ENCODE peak calls at places on chromosomes 3 and 15, in ten cellular contexts. One of them, this sample, is unnamed.

GRCh38 chr3:55911256-55911655 is 424.1 kb upstream of the WNT5A start:
- DNase-seq in EH: no peak
- DNase-seq in activated gamma-delta T cell treated with Interleukin-2 at 50 U/mL for 16 hours: no peak
- DNase-seq in Jurkat, Clone E6-1: no peak
- DNase-seq in nephron progenitor cell: no peak
- DNase-seq in naive thymus-derived CD8-positive, alpha-beta T cell: no peak
- DNase-seq in NCI-H146: no peak
- DNase-seq in activated T-cell treated with anti-CD3 and anti-CD28 coated beads, Interleukin-2, amount 50 U/mL, for 72 hours: no peak
- DNase-seq in dorsolateral prefrontal cortex: no peak
- DNase-seq in SIG-M5: no peak
- DNase-seq in this sample: no peak

GRCh38 chr15:98134875-98135274 is 174.4 kb downstream of the ARRDC4 start:
- DNase-seq in EH: no peak
- DNase-seq in activated gamma-delta T cell treated with Interleukin-2 at 50 U/mL for 16 hours: no peak
- DNase-seq in Jurkat, Clone E6-1: no peak
- DNase-seq in nephron progenitor cell: peak; percentile 26
- DNase-seq in naive thymus-derived CD8-positive, alpha-beta T cell: no peak
- DNase-seq in NCI-H146: no peak
- DNase-seq in activated T-cell treated with anti-CD3 and anti-CD28 coated beads, Interleukin-2, amount 50 U/mL, for 72 hours: no peak
- DNase-seq in dorsolateral prefrontal cortex: no peak
- DNase-seq in SIG-M5: no peak
- DNase-seq in this sample: no peak

GRCh38 chr15:69607101-69607500 is 154.5 kb downstream of the RPLP1 start:
- DNase-seq in EH: peak; percentile 37
- DNase-seq in activated gamma-delta T cell treated with Interleukin-2 at 50 U/mL for 16 hours: no peak
- DNase-seq in Jurkat, Clone E6-1: no peak
- DNase-seq in nephron progenitor cell: no peak
- DNase-seq in naive thymus-derived CD8-positive, alpha-beta T cell: no peak
- DNase-seq in NCI-H146: no peak
- DNase-seq in activated T-cell treated with anti-CD3 and anti-CD28 coated beads, Interleukin-2, amount 50 U/mL, for 72 hours: no peak
- DNase-seq in dorsolateral prefrontal cortex: no peak
- DNase-seq in SIG-M5: peak; percentile 6
- DNase-seq in this sample: peak; percentile 37

GRCh38 chr15:90160781-90161727 is 40.1 kb upstream of the SEMA4B start:
- DNase-seq in EH: no peak
- DNase-seq in activated gamma-delta T cell treated with Interleukin-2 at 50 U/mL for 16 hours: no peak
- DNase-seq in Jurkat, Clone E6-1: no peak
- DNase-seq in nephron progenitor cell: peak; percentile 22
- DNase-seq in naive thymus-derived CD8-positive, alpha-beta T cell: no peak
- DNase-seq in NCI-H146: peak; percentile 94
- DNase-seq in activated T-cell treated with anti-CD3 and anti-CD28 coated beads, Interleukin-2, amount 50 U/mL, for 72 hours: no peak
- DNase-seq in dorsolateral prefrontal cortex: no peak
- DNase-seq in SIG-M5: no peak
- DNase-seq in this sample: no peak

GRCh38 chr3:177126015-177126773 is 71.1 kb downstream of the TBL1XR1 start:
- DNase-seq in EH: peak; percentile 93
- DNase-seq in activated gamma-delta T cell treated with Interleukin-2 at 50 U/mL for 16 hours: no peak
- DNase-seq in Jurkat, Clone E6-1: no peak
- DNase-seq in nephron progenitor cell: no peak
- DNase-seq in naive thymus-derived CD8-positive, alpha-beta T cell: no peak
- DNase-seq in NCI-H146: no peak
- DNase-seq in activated T-cell treated with anti-CD3 and anti-CD28 coated beads, Interleukin-2, amount 50 U/mL, for 72 hours: no peak
- DNase-seq in dorsolateral prefrontal cortex: no peak
- DNase-seq in SIG-M5: no peak
- DNase-seq in this sample: peak; percentile 91

GRCh38 chr3:32969656-32970055 is 18.2 kb downstream of the CCR4 start:
- DNase-seq in EH: peak; percentile 25
- DNase-seq in activated gamma-delta T cell treated with Interleukin-2 at 50 U/mL for 16 hours: no peak
- DNase-seq in Jurkat, Clone E6-1: no peak
- DNase-seq in nephron progenitor cell: no peak
- DNase-seq in naive thymus-derived CD8-positive, alpha-beta T cell: no peak
- DNase-seq in NCI-H146: peak; percentile 5
- DNase-seq in activated T-cell treated with anti-CD3 and anti-CD28 coated beads, Interleukin-2, amount 50 U/mL, for 72 hours: no peak
- DNase-seq in dorsolateral prefrontal cortex: no peak
- DNase-seq in SIG-M5: no peak
- DNase-seq in this sample: peak; percentile 22

GRCh38 chr3:171559586-171559985 is 99.4 kb upstream of the TNIK start:
- DNase-seq in EH: no peak
- DNase-seq in activated gamma-delta T cell treated with Interleukin-2 at 50 U/mL for 16 hours: no peak
- DNase-seq in Jurkat, Clone E6-1: no peak
- DNase-seq in nephron progenitor cell: no peak
- DNase-seq in naive thymus-derived CD8-positive, alpha-beta T cell: no peak
- DNase-seq in NCI-H146: no peak
- DNase-seq in activated T-cell treated with anti-CD3 and anti-CD28 coated beads, Interleukin-2, amount 50 U/mL, for 72 hours: no peak
- DNase-seq in dorsolateral prefrontal cortex: no peak
- DNase-seq in SIG-M5: no peak
- DNase-seq in this sample: no peak

GRCh38 chr3:32961189-32961715 is 9.8 kb downstream of the CCR4 start:
- DNase-seq in EH: no peak
- DNase-seq in activated gamma-delta T cell treated with Interleukin-2 at 50 U/mL for 16 hours: no peak
- DNase-seq in Jurkat, Clone E6-1: no peak
- DNase-seq in nephron progenitor cell: no peak
- DNase-seq in naive thymus-derived CD8-positive, alpha-beta T cell: no peak
- DNase-seq in NCI-H146: no peak
- DNase-seq in activated T-cell treated with anti-CD3 and anti-CD28 coated beads, Interleukin-2, amount 50 U/mL, for 72 hours: peak; percentile 29
- DNase-seq in dorsolateral prefrontal cortex: no peak
- DNase-seq in SIG-M5: no peak
- DNase-seq in this sample: peak; percentile 26

GRCh38 chr3:192170659-192171058 is 556.7 kb downstream of the FGF12 start:
- DNase-seq in EH: no peak
- DNase-seq in activated gamma-delta T cell treated with Interleukin-2 at 50 U/mL for 16 hours: no peak
- DNase-seq in Jurkat, Clone E6-1: no peak
- DNase-seq in nephron progenitor cell: no peak
- DNase-seq in naive thymus-derived CD8-positive, alpha-beta T cell: no peak
- DNase-seq in NCI-H146: no peak
- DNase-seq in activated T-cell treated with anti-CD3 and anti-CD28 coated beads, Interleukin-2, amount 50 U/mL, for 72 hours: no peak
- DNase-seq in dorsolateral prefrontal cortex: no peak
- DNase-seq in SIG-M5: no peak
- DNase-seq in this sample: no peak

GRCh38 chr15:43911235-43911661 is 84.4 kb downstream of the WDR76 start:
- DNase-seq in EH: peak; percentile 100
- DNase-seq in activated gamma-delta T cell treated with Interleukin-2 at 50 U/mL for 16 hours: no peak
- DNase-seq in Jurkat, Clone E6-1: no peak
- DNase-seq in nephron progenitor cell: no peak
- DNase-seq in naive thymus-derived CD8-positive, alpha-beta T cell: no peak
- DNase-seq in NCI-H146: no peak
- DNase-seq in activated T-cell treated with anti-CD3 and anti-CD28 coated beads, Interleukin-2, amount 50 U/mL, for 72 hours: no peak
- DNase-seq in dorsolateral prefrontal cortex: peak; percentile 65
- DNase-seq in SIG-M5: no peak
- DNase-seq in this sample: peak; percentile 98

GRCh38 chr3:140863481-140864084 is 78.1 kb upstream of the SLC25A36 start:
- DNase-seq in EH: peak; percentile 53
- DNase-seq in activated gamma-delta T cell treated with Interleukin-2 at 50 U/mL for 16 hours: peak; percentile 48
- DNase-seq in Jurkat, Clone E6-1: peak; percentile 63
- DNase-seq in nephron progenitor cell: peak; percentile 68
- DNase-seq in naive thymus-derived CD8-positive, alpha-beta T cell: peak; percentile 51
- DNase-seq in NCI-H146: peak; percentile 89
- DNase-seq in activated T-cell treated with anti-CD3 and anti-CD28 coated beads, Interleukin-2, amount 50 U/mL, for 72 hours: peak; percentile 41
- DNase-seq in dorsolateral prefrontal cortex: peak; percentile 35
- DNase-seq in SIG-M5: no peak
- DNase-seq in this sample: peak; percentile 72

GRCh38 chr3:120795959-120796358 is 53.4 kb downstream of the GTF2E1 start:
- DNase-seq in EH: no peak
- DNase-seq in activated gamma-delta T cell treated with Interleukin-2 at 50 U/mL for 16 hours: no peak
- DNase-seq in Jurkat, Clone E6-1: no peak
- DNase-seq in nephron progenitor cell: no peak
- DNase-seq in naive thymus-derived CD8-positive, alpha-beta T cell: no peak
- DNase-seq in NCI-H146: peak; percentile 36
- DNase-seq in activated T-cell treated with anti-CD3 and anti-CD28 coated beads, Interleukin-2, amount 50 U/mL, for 72 hours: no peak
- DNase-seq in dorsolateral prefrontal cortex: no peak
- DNase-seq in SIG-M5: no peak
- DNase-seq in this sample: no peak

GRCh38 chr3:187966636-187967035 is 187.3 kb upstream of the LPP start:
- DNase-seq in EH: no peak
- DNase-seq in activated gamma-delta T cell treated with Interleukin-2 at 50 U/mL for 16 hours: no peak
- DNase-seq in Jurkat, Clone E6-1: peak; percentile 58
- DNase-seq in nephron progenitor cell: no peak
- DNase-seq in naive thymus-derived CD8-positive, alpha-beta T cell: no peak
- DNase-seq in NCI-H146: no peak
- DNase-seq in activated T-cell treated with anti-CD3 and anti-CD28 coated beads, Interleukin-2, amount 50 U/mL, for 72 hours: no peak
- DNase-seq in dorsolateral prefrontal cortex: no peak
- DNase-seq in SIG-M5: no peak
- DNase-seq in this sample: no peak

This sample was measured in choroid plexus epithelial cell.